ENCODE peak calls at places on chromosomes 4 and X, in seven cellular contexts. D is upper lobe of right lung; R is CD8-positive, alpha-beta T cell; E is SW480; Y is mucosa of descending colon; N is occipital lobe; F is epithelial cell of proximal tubule. Z is an unnamed sample.

GRCh38 chr4:99362768-99363167 is 10.2 kb upstream of the ADH1C start:
- DNase-seq in D (no peak), R (no peak), E (no peak), Y (no peak), N (no peak), F (no peak), Z (no peak)

GRCh38 chr4:83170952-83171399 is 56.4 kb upstream of the PLAC8 start:
- DNase-seq in D (no peak), R (no peak), E (no peak), Y (no peak), N (no peak), F (no peak), Z (no peak)

GRCh38 chrX:12997898-12998687 is 23.2 kb downstream of the TMSB4X start:
- DNase-seq in D (no peak), R (no peak), E (no peak), Y (no peak), N (peak; percentile 28), F (no peak), Z (no peak)

GRCh38 chr4:175705407-175705806 is 106.7 kb downstream of the GPM6A start:
- DNase-seq in D (no peak), R (no peak), E (no peak), Y (no peak), N (peak; percentile 85), F (no peak), Z (no peak)

GRCh38 chr4:84091266-84091665 is 407.8 kb downstream of the NKX6-1 start:
- DNase-seq in D (no peak), R (no peak), E (no peak), Y (no peak), N (no peak), F (no peak), Z (no peak)

GRCh38 chr4:137307806-137308205 is 224.5 kb downstream of the PCDH18 start:
- DNase-seq in D (no peak), R (no peak), E (no peak), Y (no peak), N (no peak), F (no peak), Z (no peak)

GRCh38 chr4:185737489-185738037 is 74.4 kb downstream of the SORBS2 start:
- DNase-seq in D (no peak), R (no peak), E (no peak), Y (no peak), N (no peak), F (no peak), Z (no peak)

GRCh38 chrX:154600962-154601374 is 16.0 kb downstream of the CTAG1A start:
- DNase-seq in D (no peak), R (no peak), E (peak; percentile 60), Y (no peak), N (no peak), F (no peak), Z (no peak)

GRCh38 chrX:17484592-17484991 is 109.6 kb downstream of the NHS start:
- DNase-seq in D (no peak), R (no peak), E (no peak), Y (no peak), N (no peak), F (no peak), Z (no peak)

GRCh38 chrX:118574666-118575065 is 79.1 kb downstream of the DOCK11 start:
- DNase-seq in D (no peak), R (no peak), E (no peak), Y (no peak), N (no peak), F (no peak), Z (no peak)

GRCh38 chrX:7647826-7648225 is 195.1 kb upstream of the VCX start:
- DNase-seq in D (no peak), R (no peak), E (no peak), Y (no peak), N (no peak), F (no peak), Z (no peak)

GRCh38 chr4:139176299-139177048 is 544 bp downstream of the ELF2 start:
- DNase-seq in D (peak; percentile 93), R (peak; percentile 37), E (peak; percentile 78), Y (peak; percentile 90), N (peak; percentile 72), F (no peak), Z (peak; percentile 51)

GRCh38 chrX:25207803-25208202 is 192.0 kb upstream of the ARX start:
- DNase-seq in D (no peak), R (no peak), E (peak; percentile 18), Y (no peak), N (no peak), F (no peak), Z (no peak)

GRCh38 chrX:40006025-40007017 is 91.4 kb downstream of the BCOR start:
- DNase-seq in D (peak; percentile 73), R (no peak), E (peak; percentile 78), Y (peak; percentile 70), N (no peak), F (no peak), Z (no peak)

GRCh38 chrX:152932144-152932543 is 34.3 kb downstream of the ZNF185 start:
- DNase-seq in D (no peak), R (no peak), E (no peak), Y (no peak), N (no peak), F (no peak), Z (no peak)

GRCh38 chr4:83356899-83357661 is 22.4 kb upstream of the HPSE start:
- DNase-seq in D (no peak), R (no peak), E (peak; percentile 62), Y (no peak), N (no peak), F (peak; percentile 62), Z (no peak)

GRCh38 chrX:115560978-115561604 is at the start of gene PLS3:
- DNase-seq in D (peak; percentile 89), R (no peak), E (peak; percentile 77), Y (peak; percentile 84), N (peak; percentile 71), F (no peak), Z (no peak)

GRCh38 chrX:100812216-100813158 is 7.7 kb upstream of the CSTF2 start:
- DNase-seq in D (no peak), R (no peak), E (no peak), Y (no peak), N (no peak), F (no peak), Z (no peak)

GRCh38 chrX:2452317-2452784 is 48.4 kb downstream of the DHRSX start:
- DNase-seq in D (peak; percentile 20), R (no peak), E (no peak), Y (no peak), N (no peak), F (no peak), Z (no peak)

GRCh38 chr4:1579834-1580686 is 104.1 kb downstream of the FAM53A start:
- DNase-seq in D (peak; percentile 98), R (peak; percentile 86), E (peak; percentile 81), Y (peak; percentile 96), N (peak; percentile 50), F (no peak), Z (peak; percentile 86)

GRCh38 chrX:7640392-7640791 is 202.6 kb upstream of the VCX start:
- DNase-seq in D (no peak), R (no peak), E (no peak), Y (no peak), N (no peak), F (no peak), Z (no peak)

GRCh38 chr4:144374065-144374464 is 233.5 kb upstream of the GYPA start:
- DNase-seq in D (no peak), R (no peak), E (no peak), Y (no peak), N (no peak), F (no peak), Z (no peak)

GRCh38 chr4:38785901-38786402 is 3.2 kb upstream of the TLR10 start:
- DNase-seq in D (peak; percentile 66), R (no peak), E (no peak), Y (no peak), N (no peak), F (no peak), Z (no peak)

GRCh38 chrX:101191217-101191750 is 28.3 kb upstream of the DRP2 start:
- DNase-seq in D (peak; percentile 44), R (no peak), E (no peak), Y (peak; percentile 44), N (peak; percentile 3), F (no peak), Z (no peak)

GRCh38 chr4:129167640-129168260 is 71.8 kb downstream of the C4orf33 start:
- DNase-seq in D (no peak), R (no peak), E (no peak), Y (no peak), N (no peak), F (no peak), Z (no peak)

GRCh38 chr4:2728221-2728620 is 27.9 kb downstream of the TNIP2 start:
- DNase-seq in D (no peak), R (no peak), E (no peak), Y (no peak), N (no peak), F (no peak), Z (no peak)

GRCh38 chr4:173051697-173052096 is 116.9 kb upstream of the GALNT7 start:
- DNase-seq in D (no peak), R (no peak), E (no peak), Y (no peak), N (no peak), F (no peak), Z (no peak)

GRCh38 chr4:74546020-74546419 is 101.1 kb downstream of the AREG start:
- DNase-seq in D (no peak), R (no peak), E (no peak), Y (no peak), N (no peak), F (peak; percentile 88), Z (no peak)

GRCh38 chr4:94961420-94961819 is 203.7 kb downstream of the BMPR1B start:
- DNase-seq in D (no peak), R (no peak), E (no peak), Y (no peak), N (no peak), F (no peak), Z (no peak)